ENCODE peak calls at places on chromosomes 3 and 15, in four cellular contexts. F is K562, X is A549, R is HepG2. N is an unnamed sample.

GRCh38 chr3:194485876-194486539 is 794 bp downstream of the ATP13A3 start:
- DNase-seq in F (peak), X (no peak), R (no peak), N (peak)

GRCh38 chr15:85482896-85483295 is 102.5 kb downstream of the AKAP13 start:
- DNase-seq in F (no peak), X (peak), R (no peak), N (no peak)

GRCh38 chr3:13420817-13421755 is 964 bp upstream of the NUP210 start:
- DNase-seq in F (peak), X (no peak), R (no peak), N (peak)

GRCh38 chr15:89389841-89390603 is 55.4 kb upstream of the POLG start:
- DNase-seq in F (no peak), X (no peak), R (no peak), N (no peak)

GRCh38 chr3:89114841-89115223 is 7.4 kb downstream of the EPHA3 start:
- DNase-seq in F (no peak), X (no peak), R (no peak), N (no peak)

GRCh38 chr3:187870360-187871203 is 125.3 kb upstream of the BCL6 start:
- DNase-seq in F (no peak), X (no peak), R (no peak), N (no peak)

GRCh38 chr3:157077565-157077991 is 82.4 kb downstream of the CCNL1 start:
- DNase-seq in F (no peak), X (peak), R (peak), N (no peak)

GRCh38 chr3:60178931-60179653 is 1072.2 kb downstream of the FHIT start:
- DNase-seq in F (no peak), X (no peak), R (no peak), N (no peak)

GRCh38 chr15:25740438-25741252 is 122.5 kb downstream of the ATP10A start:
- DNase-seq in F (no peak), X (no peak), R (no peak), N (no peak)

GRCh38 chr3:107987036-107987557 is 103.7 kb downstream of the CD47 start:
- DNase-seq in F (no peak), X (peak), R (peak), N (no peak)

GRCh38 chr3:167913218-167913902 is 177.8 kb downstream of the SERPINI1 start:
- DNase-seq in F (no peak), X (peak), R (no peak), N (peak)

GRCh38 chr3:24986635-24987034 is 441.4 kb upstream of the RARB start:
- DNase-seq in F (no peak), X (no peak), R (no peak), N (no peak)

GRCh38 chr3:53862241-53862640 is 15.9 kb downstream of the IL17RB start:
- DNase-seq in F (no peak), X (no peak), R (no peak), N (no peak)

GRCh38 chr3:50341537-50341936 is 901 bp upstream of the RASSF1 start:
- DNase-seq in F (no peak), X (no peak), R (no peak), N (no peak)

GRCh38 chr15:60568883-60569495 is 90.0 kb upstream of the ICE2 start:
- DNase-seq in F (no peak), X (no peak), R (no peak), N (no peak)

GRCh38 chr3:9074079-9074478 is 110.8 kb upstream of the RAD18 start:
- DNase-seq in F (no peak), X (no peak), R (no peak), N (no peak)

GRCh38 chr3:61877359-61877770 is 316.0 kb downstream of the PTPRG start:
- DNase-seq in F (no peak), X (no peak), R (peak), N (no peak)

GRCh38 chr3:43497405-43497804 is 124.4 kb downstream of the ANO10 start:
- DNase-seq in F (no peak), X (no peak), R (no peak), N (no peak)

GRCh38 chr3:97823081-97823480 is 1.3 kb downstream of the CRYBG3 start:
- DNase-seq in F (no peak), X (no peak), R (no peak), N (no peak)

GRCh38 chr3:25854214-25854613 is 64.3 kb downstream of the OXSM start:
- DNase-seq in F (no peak), X (peak), R (no peak), N (no peak)

GRCh38 chr3:158713094-158713499 is 19.2 kb downstream of the RARRES1 start:
- DNase-seq in F (no peak), X (no peak), R (no peak), N (no peak)

GRCh38 chr3:120741837-120742197 is 499 bp downstream of the RABL3 start:
- DNase-seq in F (no peak), X (no peak), R (peak), N (no peak)

GRCh38 chr3:42490243-42490642 is 12.2 kb upstream of the VIPR1 start:
- DNase-seq in F (no peak), X (peak), R (no peak), N (no peak)
- TF ChIP-seq NR3C1 in F (no peak), X (no peak), R (no peak), N (no peak)

DNA sequence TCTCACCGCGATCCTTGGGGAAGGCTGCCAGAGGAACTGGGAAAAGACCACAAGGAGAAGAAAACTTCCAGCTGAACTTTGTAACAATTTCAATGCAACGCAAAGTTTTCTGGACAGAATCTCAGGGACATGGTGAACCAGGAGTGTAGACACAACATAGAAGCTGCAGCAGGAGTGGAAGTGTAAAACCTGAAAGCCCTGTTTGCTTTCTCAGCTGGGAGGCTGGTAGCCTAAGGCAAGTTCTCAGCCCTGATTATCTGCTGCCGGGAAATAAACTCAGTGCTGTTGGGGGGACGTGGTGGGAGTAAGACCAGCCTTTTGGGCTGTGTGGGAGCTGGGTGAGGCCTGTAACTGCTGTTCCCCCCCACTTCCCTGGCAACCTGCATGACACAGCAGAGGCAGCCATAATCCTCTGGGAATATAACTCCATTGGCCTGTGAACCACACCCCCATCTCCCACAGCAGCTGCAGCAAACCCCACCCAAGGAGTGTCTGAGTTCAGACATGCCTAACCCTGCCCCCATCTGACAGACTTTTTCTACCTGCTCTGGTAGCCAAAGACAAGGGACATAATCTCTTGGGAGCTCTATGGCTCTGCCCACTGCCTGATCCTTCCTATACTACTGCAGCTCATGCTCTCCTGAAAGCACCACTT is 106.7 kb downstream of the ZNF621 start:
- DNase-seq in F (no peak), X (no peak), R (no peak), N (no peak)
- TF ChIP-seq NR3C1 in F (no peak), X (no peak), R (no peak), N (no peak)

DNA sequence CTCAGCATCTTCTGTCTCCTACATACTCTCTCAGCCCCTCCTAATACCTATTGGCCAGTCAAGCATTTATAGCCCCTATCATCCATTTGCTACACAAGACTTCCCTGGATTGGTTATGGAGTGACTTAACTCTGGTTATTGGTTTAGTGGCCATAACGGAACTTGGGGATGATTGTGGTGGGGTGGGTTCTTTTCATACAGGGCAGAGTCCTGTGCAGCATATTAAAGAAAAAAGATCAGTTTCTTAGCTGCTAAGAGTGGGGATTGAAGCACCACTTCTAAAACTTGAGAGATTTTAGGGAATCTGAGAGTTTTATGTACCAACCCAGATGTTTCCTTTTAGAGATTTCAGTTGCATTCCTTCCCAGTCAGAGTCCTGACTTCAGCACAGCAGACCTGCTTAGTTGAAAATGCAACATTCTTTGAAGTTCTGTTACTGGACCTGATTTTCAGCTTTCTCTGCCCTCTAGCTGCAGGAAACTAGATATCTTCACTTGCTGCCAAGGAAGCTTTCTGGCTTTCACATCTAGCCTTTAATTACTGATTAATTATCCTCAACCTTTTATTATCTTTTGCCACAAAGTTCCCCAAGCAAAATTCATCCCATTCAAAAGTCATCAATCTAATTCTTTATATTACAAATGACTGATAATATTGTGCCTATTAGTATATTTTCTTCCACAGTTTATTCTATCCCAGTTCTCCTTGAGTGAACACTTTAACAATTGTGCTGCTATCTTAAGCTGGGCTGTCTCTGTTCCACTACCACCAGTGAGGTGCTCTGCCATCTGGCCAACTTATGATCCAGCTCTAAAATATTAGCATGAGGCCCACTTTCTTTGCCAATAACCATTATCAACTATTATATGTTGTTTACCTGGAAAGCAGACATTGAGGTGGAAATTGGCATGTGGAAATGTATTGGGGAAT is 906.0 kb upstream of the ALCAM start:
- DNase-seq in F (no peak), X (no peak), R (no peak), N (no peak)
- TF ChIP-seq NR3C1 in F (no peak), X (no peak), R (no peak), N (no peak)

DNA sequence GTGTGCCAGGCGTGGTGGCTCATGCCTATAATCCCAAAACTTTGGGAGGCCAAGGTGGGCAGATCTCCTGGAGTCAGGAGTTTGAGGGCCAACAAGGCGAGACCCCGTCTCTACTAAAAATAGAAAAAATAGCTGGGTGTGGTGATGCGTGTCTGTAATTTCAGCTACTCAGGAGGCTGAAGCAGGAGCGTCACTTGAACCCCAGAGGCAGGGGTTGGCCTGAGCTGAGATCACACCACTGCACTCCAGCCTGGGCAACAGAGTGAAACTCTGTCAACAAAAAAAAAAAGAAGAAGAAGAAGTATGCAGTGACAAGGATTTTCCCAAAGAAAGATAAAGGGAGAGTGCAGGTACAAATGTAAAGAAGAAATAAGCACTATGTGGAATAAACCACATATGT is 296.5 kb upstream of the PROK2 start:
- DNase-seq in F (no peak), X (no peak), R (no peak), N (no peak)
- TF ChIP-seq NR3C1 in F (no peak), X (no peak), R (no peak), N (no peak)

GRCh38 chr3:101730839-101731238 is 6.4 kb downstream of the CEP97 start:
- DNase-seq in F (no peak), X (no peak), R (no peak), N (no peak)
- TF ChIP-seq NR3C1 in F (no peak), X (no peak), R (no peak), N (no peak)

DNA sequence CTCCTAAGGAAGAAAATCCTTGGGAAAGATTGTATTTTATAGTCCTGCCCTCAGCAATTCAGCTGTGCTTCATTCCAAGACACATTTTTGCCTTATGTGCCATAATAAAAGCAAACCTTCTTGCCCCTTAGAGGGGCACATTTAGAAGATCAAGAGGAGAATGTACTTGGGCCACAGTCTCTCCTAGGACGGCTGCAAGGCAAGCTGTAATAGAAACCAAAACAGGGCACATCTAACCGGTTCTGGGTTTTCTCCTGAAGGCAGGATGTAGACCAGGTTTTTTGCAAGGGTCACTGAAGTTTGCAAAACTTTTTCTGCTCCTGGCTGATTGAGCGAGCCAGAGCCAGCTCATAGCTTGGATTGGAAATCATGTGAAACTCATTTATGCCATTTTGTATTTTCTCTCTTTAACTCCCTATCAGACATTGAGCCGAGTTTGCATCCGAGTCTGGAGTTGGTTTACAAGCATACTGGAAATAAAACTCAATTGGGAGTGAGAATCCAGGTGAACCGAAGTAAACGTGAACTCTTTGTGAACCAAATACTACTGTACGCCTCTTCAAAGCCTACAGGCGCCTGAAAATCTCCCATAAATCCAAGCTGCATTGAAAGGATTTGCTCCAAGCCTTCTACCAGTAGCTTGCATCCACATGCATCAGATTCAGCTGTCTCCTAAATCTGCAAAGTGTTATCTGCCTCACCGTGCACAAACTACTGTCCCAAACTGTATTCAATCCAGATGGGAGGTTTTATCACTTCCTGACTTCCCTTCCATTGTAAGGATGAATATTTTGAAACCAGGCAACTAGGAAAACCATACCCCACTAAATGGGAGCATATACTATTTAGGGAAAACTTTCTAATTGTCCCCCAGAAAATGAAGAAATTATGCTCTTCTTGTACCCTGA is 60.9 kb upstream of the TSC22D2 start:
- DNase-seq in F (no peak), X (no peak), R (no peak), N (no peak)
- TF ChIP-seq NR3C1 in F (no peak), X (no peak), R (no peak), N (no peak)

GRCh38 chr15:39756806-39757522 is 25.7 kb downstream of the FSIP1 start:
- DNase-seq in F (peak), X (peak), R (peak), N (no peak)
- TF ChIP-seq NR3C1 in F (no peak), X (no peak), R (no peak), N (no peak)

GRCh38 chr3:134001251-134001650 is 28.5 kb downstream of the SLCO2A1 start:
- DNase-seq in F (no peak), X (no peak), R (no peak), N (no peak)

GRCh38 chr3:133999891-134000685 is 29.6 kb downstream of the SLCO2A1 start:
- DNase-seq in F (no peak), X (no peak), R (no peak), N (no peak)

GRCh38 chr3:133996996-133997395 is 32.7 kb downstream of the SLCO2A1 start:
- DNase-seq in F (no peak), X (no peak), R (no peak), N (no peak)

GRCh38 chr3:133997871-133998635 is 31.7 kb downstream of the SLCO2A1 start:
- DNase-seq in F (no peak), X (no peak), R (no peak), N (no peak)

GRCh38 chr3:133998691-133999241 is 31.0 kb downstream of the SLCO2A1 start:
- DNase-seq in F (no peak), X (no peak), R (no peak), N (no peak)
- TF ChIP-seq NR3C1 in F (no peak), X (no peak), R (no peak), N (no peak)